ENCODE peak calls at places on chromosomes 16 and 17, in nine cellular contexts. N is T follicular helper cell; W is right cardiac atrium; G is T47D; M is foreskin melanocyte; O is iris pigment epithelial cell; E is dorsolateral prefrontal cortex; K is nephron progenitor cell; B is CD4-positive, alpha-beta T cell. C is an unnamed sample.

GRCh38 chr17:29583324-29584248 is 5.9 kb downstream of the GIT1 start:
- DNase-seq in N (no peak), W (peak), G (no peak), M (no peak), O (no peak), E (no peak), K (no peak), B (no peak), C (no peak)

GRCh38 chr17:72336026-72336803 is 215.4 kb downstream of the SOX9 start:
- DNase-seq in N (no peak), W (no peak), G (no peak), M (no peak), O (no peak), E (no peak), K (no peak), B (no peak), C (no peak)

GRCh38 chr16:78381060-78381459 is 281.6 kb downstream of the WWOX start:
- DNase-seq in N (no peak), W (no peak), G (no peak), M (no peak), O (no peak), E (no peak), K (no peak), B (no peak), C (no peak)

GRCh38 chr17:74748279-74748528 is 224 bp upstream of the NHERF1 start:
- DNase-seq in N (no peak), W (no peak), G (peak), M (no peak), O (no peak), E (no peak), K (no peak), B (no peak), C (no peak)

GRCh38 chr16:14309001-14309886 is 238.1 kb downstream of the MRTFB start:
- DNase-seq in N (no peak), W (peak), G (peak), M (peak), O (no peak), E (no peak), K (no peak), B (peak), C (no peak)

GRCh38 chr16:19396555-19397011 is 21.1 kb upstream of the TMC5 start:
- DNase-seq in N (no peak), W (no peak), G (no peak), M (no peak), O (no peak), E (no peak), K (no peak), B (no peak), C (no peak)

GRCh38 chr17:48615212-48615962 is at the start of gene HOXB8:
- DNase-seq in N (no peak), W (no peak), G (no peak), M (no peak), O (no peak), E (no peak), K (peak), B (no peak), C (no peak)

GRCh38 chr17:43661699-43662431 is at the start of gene MEOX1:
- DNase-seq in N (no peak), W (no peak), G (no peak), M (no peak), O (peak), E (no peak), K (peak), B (no peak), C (no peak)

GRCh38 chr16:73068546-73069401 is 20.8 kb upstream of the ZFHX3 start:
- DNase-seq in N (no peak), W (peak), G (no peak), M (peak), O (peak), E (no peak), K (no peak), B (no peak), C (peak)

GRCh38 chr17:76934561-76935320 is 66.5 kb downstream of the MGAT5B start:
- DNase-seq in N (no peak), W (peak), G (no peak), M (no peak), O (no peak), E (no peak), K (no peak), B (no peak), C (no peak)

GRCh38 chr16:83143788-83144187 is 517.0 kb downstream of the CDH13 start:
- DNase-seq in N (no peak), W (no peak), G (no peak), M (no peak), O (peak), E (no peak), K (no peak), B (no peak), C (no peak)

GRCh38 chr17:81601525-81602120 is 35.3 kb downstream of the NPLOC4 start:
- DNase-seq in N (peak), W (peak), G (peak), M (peak), O (peak), E (peak), K (peak), B (peak), C (no peak)

GRCh38 chr16:66849021-66849420 is 4.8 kb downstream of the CA7 start:
- DNase-seq in N (no peak), W (no peak), G (no peak), M (no peak), O (no peak), E (no peak), K (no peak), B (no peak), C (no peak)

GRCh38 chr17:27521281-27522027 is 65.2 kb downstream of the KSR1 start:
- DNase-seq in N (no peak), W (no peak), G (no peak), M (no peak), O (no peak), E (no peak), K (no peak), B (no peak), C (no peak)

GRCh38 chr16:30095166-30096078 is 591 bp downstream of the YPEL3 start:
- DNase-seq in N (no peak), W (peak), G (peak), M (no peak), O (no peak), E (no peak), K (no peak), B (no peak), C (no peak)